ENCODE peak calls at places on chromosomes 5 and 9, in four cellular contexts. L is astrocyte of the spinal cord, R is DMS 273 treated with DMSO at 0.1 percent for 48 hours, Y is psoas muscle. W is an unnamed sample.

GRCh38 chr5:69268899-69269298 is 34.2 kb downstream of the CDK7 start:
- DNase-seq in Y (no peak), L (no peak), R (no peak), W (no peak)

GRCh38 chr9:136900988-136901515 is 14.7 kb downstream of the TRAF2 start:
- DNase-seq in Y (no peak), L (no peak), R (no peak), W (peak)

GRCh38 chr5:159184858-159185381 is 24.4 kb downstream of the RNF145 start:
- DNase-seq in R (no peak), Y (no peak), L (peak), W (peak)

GRCh38 chr5:150710165-150710564 is 9.3 kb upstream of the RBM22 start:
- DNase-seq in R (no peak), L (no peak), Y (no peak), W (no peak)

GRCh38 chr5:144634138-144634537 is 463.5 kb downstream of the KCTD16 start:
- DNase-seq in R (no peak), Y (no peak), L (no peak), W (no peak)

GRCh38 chr5:67160985-67161384 is 35.6 kb downstream of the CD180 start:
- DNase-seq in L (peak), Y (no peak), R (no peak), W (peak)

GRCh38 chr9:98808411-98808815 is 943 bp downstream of the GALNT12 start:
- DNase-seq in Y (no peak), R (no peak), L (no peak), W (no peak)

GRCh38 chr5:178131446-178131996 is 707 bp downstream of the RMND5B start:
- DNase-seq in Y (no peak), R (no peak), L (no peak), W (no peak)

GRCh38 chr9:96008502-96009222 is 133.2 kb downstream of the ERCC6L2 start:
- DNase-seq in L (no peak), Y (peak), R (no peak), W (peak)

GRCh38 chr5:173480896-173481295 is 135.6 kb downstream of the BOD1 start:
- DNase-seq in L (no peak), Y (no peak), R (no peak), W (no peak)

GRCh38 chr5:59592101-59592500 is 301.4 kb downstream of the PDE4D start:
- DNase-seq in L (peak), Y (no peak), R (no peak), W (peak)

GRCh38 chr9:121690766-121691165 is 39.3 kb downstream of the DAB2IP start:
- DNase-seq in Y (no peak), L (no peak), R (no peak), W (no peak)

GRCh38 chr5:56833325-56833724 is 18.0 kb downstream of the MAP3K1 start:
- DNase-seq in L (no peak), Y (no peak), R (no peak), W (no peak)

GRCh38 chr9:12629091-12629490 is 64.1 kb upstream of the TYRP1 start:
- DNase-seq in L (no peak), R (no peak), Y (no peak), W (no peak)

GRCh38 chr5:110159202-110159601 is 469.5 kb downstream of the MAN2A1 start:
- DNase-seq in L (peak), Y (no peak), R (no peak), W (peak)

GRCh38 chr9:136331556-136332481 is 4.5 kb downstream of the GPSM1 start:
- DNase-seq in R (no peak), L (no peak), Y (no peak), W (no peak)

GRCh38 chr5:38607930-38608545 is 51.6 kb upstream of the LIFR start:
- DNase-seq in R (peak), L (peak), Y (no peak), W (no peak)

GRCh38 chr5:72256536-72256935 is 63.5 kb downstream of the MRPS27 start:
- DNase-seq in L (peak), Y (no peak), R (no peak), W (peak)

GRCh38 chr9:21455320-21455719 is 15.1 kb downstream of the IFNA1 start:
- DNase-seq in L (peak), R (no peak), Y (no peak), W (peak)

GRCh38 chr9:122140368-122141193 is 19.0 kb downstream of the NDUFA8 start:
- DNase-seq in Y (no peak), L (no peak), R (no peak), W (peak)

GRCh38 chr9:109801484-109801883 is 21.5 kb downstream of the PALM2AKAP2 start:
- DNase-seq in L (no peak), R (no peak), Y (no peak), W (no peak)

GRCh38 chr9:114366334-114367128 is 21.3 kb downstream of the AKNA start:
- DNase-seq in R (no peak), Y (no peak), L (peak), W (peak)

GRCh38 chr5:41218929-41219328 is 5.6 kb upstream of the C6 start:
- DNase-seq in L (no peak), R (no peak), Y (no peak), W (no peak)

GRCh38 chr5:128674837-128675446 is 136.9 kb upstream of the FBN2 start:
- DNase-seq in R (no peak), L (peak), Y (peak), W (peak)

GRCh38 chr9:116435706-116436105 is 251.4 kb upstream of the TRIM32 start:
- DNase-seq in R (no peak), Y (no peak), L (no peak), W (no peak)

GRCh38 chr5:112996830-112997374 is 20.3 kb downstream of the DCP2 start:
- DNase-seq in Y (no peak), L (no peak), R (no peak), W (no peak)

GRCh38 chr5:89968870-89969472 is 440.6 kb downstream of the CETN3 start:
- DNase-seq in L (peak), R (no peak), Y (no peak), W (no peak)

GRCh38 chr9:125140576-125140975 is 2.8 kb downstream of the SCAI start:
- DNase-seq in R (no peak), Y (no peak), L (no peak), W (no peak)

GRCh38 chr5:82416506-82416905 is 138.4 kb upstream of the RPS23 start:
- DNase-seq in L (no peak), Y (no peak), R (no peak), W (no peak)

GRCh38 chr9:114186091-114186792 is 30.9 kb downstream of the COL27A1 start:
- DNase-seq in R (no peak), Y (no peak), L (no peak), W (no peak)

GRCh38 chr9:5832093-5832542 is 799 bp downstream of the ERMP1 start:
- DNase-seq in Y (no peak), R (no peak), L (no peak), W (no peak)

GRCh38 chr9:70613024-70613768 is 198.7 kb upstream of the KLF9 start:
- DNase-seq in Y (no peak), R (no peak), L (no peak), W (no peak)

GRCh38 chr5:44048268-44048984 is 340.8 kb downstream of the FGF10 start:
- DNase-seq in L (no peak), Y (no peak), R (no peak), W (no peak)

GRCh38 chr9:96651626-96652025 is 3.5 kb downstream of the PRXL2C start:
- DNase-seq in Y (no peak), L (peak), R (no peak), W (no peak)

GRCh38 chr5:129768715-129769114 is 20.8 kb downstream of the MINAR2 start:
- DNase-seq in Y (no peak), L (no peak), R (no peak), W (no peak)

GRCh38 chr5:40906351-40906751 is 2.9 kb upstream of the C7 start:
- DNase-seq in L (peak), R (no peak), Y (no peak), W (peak)

GRCh38 chr5:139829471-139829870 is 33.9 kb downstream of the PSD2 start:
- DNase-seq in Y (no peak), L (no peak), R (no peak), W (no peak)

GRCh38 chr5:143862260-143862659 is 50.3 kb downstream of the HMHB1 start:
- DNase-seq in Y (no peak), R (no peak), L (no peak), W (no peak)

W was measured in mammary epithelial cell.